ENCODE peak calls at places on chromosomes 4 and X, in eight cellular contexts. I is colonic mucosa; E is heart left ventricle; L is CD4-positive, alpha-beta memory T cell; Q is testis; X is neuronal stem cell; B is GM23248; K is left lung. G is an unnamed sample.

GRCh38 chr4:48490680-48491513 is 845 bp downstream of the ZAR1 start:
- DNase-seq in I (peak; percentile 48), B (no peak), Q (peak; percentile 20), X (no peak), L (no peak), K (no peak), E (no peak), G (no peak)

GRCh38 chr4:154590329-154591006 is at the start of gene FGA:
- DNase-seq in K (no peak), I (peak; percentile 40), X (no peak), B (no peak), Q (no peak), L (no peak), E (no peak), G (no peak)

GRCh38 chrX:65093658-65094057 is 117.4 kb upstream of the ZC4H2 start:
- DNase-seq in E (no peak), K (no peak), X (no peak), L (no peak), B (no peak), I (peak; percentile 29), Q (no peak), G (no peak)

GRCh38 chrX:68571292-68572256 is 72.7 kb downstream of the YIPF6 start:
- DNase-seq in I (no peak), B (peak; percentile 84), K (no peak), L (no peak), X (no peak), E (no peak), Q (no peak), G (no peak)

GRCh38 chr4:73248821-73249220 is 9.8 kb downstream of the ANKRD17 start:
- DNase-seq in E (no peak), L (no peak), Q (no peak), X (no peak), B (no peak), I (no peak), K (no peak), G (no peak)

GRCh38 chr4:28973591-28974350 is 1746.4 kb upstream of the PCDH7 start:
- DNase-seq in I (no peak), X (no peak), E (no peak), K (no peak), B (peak; percentile 1), Q (no peak), L (no peak), G (no peak)

GRCh38 chr4:59060895-59061294 is 1950.7 kb upstream of the IGFBP7 start:
- DNase-seq in I (no peak), Q (no peak), K (no peak), X (no peak), L (no peak), B (no peak), E (no peak), G (no peak)

GRCh38 chr4:69470561-69470960 is 25.1 kb downstream of the UGT2B4 start:
- DNase-seq in K (no peak), E (no peak), Q (no peak), I (no peak), X (no peak), L (no peak), B (no peak), G (no peak)

GRCh38 chr4:86972997-86973396 is 38.2 kb downstream of the AFF1 start:
- DNase-seq in L (no peak), E (peak; percentile 39), I (peak; percentile 86), K (peak; percentile 72), B (no peak), Q (no peak), X (no peak), G (no peak)

GRCh38 chrX:38320819-38321218 is 6.5 kb downstream of the RPGR start:
- DNase-seq in X (no peak), E (no peak), B (no peak), Q (no peak), K (no peak), I (no peak), L (no peak), G (no peak)

GRCh38 chr4:99625369-99625768 is 32.3 kb downstream of the C4orf54 start:
- DNase-seq in L (no peak), E (no peak), Q (no peak), X (no peak), I (no peak), K (no peak), B (no peak), G (no peak)

GRCh38 chr4:73707269-73707875 is 33.0 kb upstream of the CXCL8 start:
- DNase-seq in B (no peak), K (no peak), Q (no peak), X (no peak), I (no peak), L (no peak), E (no peak), G (no peak)

GRCh38 chr4:152708806-152709205 is 29.0 kb upstream of the TMEM154 start:
- DNase-seq in B (no peak), E (no peak), K (no peak), L (no peak), I (no peak), Q (no peak), X (no peak), G (no peak)
- H3K27ac ChIP-seq in B (no peak overlapping the region), E (no peak overlapping the region), K (no peak overlapping the region), L (no peak overlapping the region), I (no peak overlapping the region), Q (no peak overlapping the region), X (no peak overlapping the region), G (no peak overlapping the region)

GRCh38 chrX:101191217-101191750 is 28.3 kb upstream of the DRP2 start:
- DNase-seq in X (peak; percentile 31), Q (peak; percentile 52), L (no peak), E (peak; percentile 25), B (peak; percentile 36), I (no peak), K (no peak), G (no peak)
- H3K4me3 ChIP-seq in X (no peak overlapping the region), Q (peak overlapping the region; percentile 13), L (no peak overlapping the region), E (no peak overlapping the region), B (peak overlapping the region; percentile 53), I (no peak overlapping the region), K (no peak overlapping the region), G (no peak overlapping the region)

GRCh38 chr4:151202851-151203455 is 74.0 kb upstream of the PRSS48 start:
- DNase-seq in Q (no peak), X (no peak), L (no peak), E (peak; percentile 35), I (no peak), B (no peak), K (no peak), G (no peak)
- H3K27ac ChIP-seq in Q (peak overlapping the region; percentile 59), X (no peak overlapping the region), L (no peak overlapping the region), E (peak overlapping the region; percentile 46), I (no peak overlapping the region), B (no peak overlapping the region), K (peak overlapping the region; percentile 34), G (no peak overlapping the region)

GRCh38 chr4:40627540-40627939 is 2.1 kb downstream of the RBM47 start:
- DNase-seq in B (no peak), E (no peak), K (no peak), X (no peak), L (no peak), I (no peak), Q (no peak), G (no peak)
- H3K4me3 ChIP-seq in B (no peak overlapping the region), E (no peak overlapping the region), K (peak overlapping the region; percentile 19), X (no peak overlapping the region), L (no peak overlapping the region), I (peak overlapping the region; percentile 43), Q (peak overlapping the region; percentile 76), G (no peak overlapping the region)

GRCh38 chr4:133802741-133803140 is 398.8 kb downstream of the PABPC4L start:
- DNase-seq in L (no peak), K (no peak), Q (no peak), X (no peak), E (no peak), B (peak; percentile 30), I (no peak), G (no peak)
- H3K27ac ChIP-seq in L (no peak overlapping the region), K (no peak overlapping the region), Q (no peak overlapping the region), X (no peak overlapping the region), E (no peak overlapping the region), B (no peak overlapping the region), I (no peak overlapping the region), G (no peak overlapping the region)

GRCh38 chrX:149610511-149610910 is 15.4 kb upstream of the HSFX2 start:
- DNase-seq in E (no peak), I (no peak), Q (no peak), X (no peak), K (no peak), B (no peak), L (no peak), G (no peak)

GRCh38 chrX:149607699-149608098 is 12.6 kb upstream of the HSFX2 start:
- DNase-seq in B (no peak), K (no peak), X (no peak), I (no peak), E (no peak), L (no peak), Q (no peak), G (no peak)

GRCh38 chrX:149611619-149612018 is 16.5 kb upstream of the HSFX2 start:
- DNase-seq in Q (no peak), I (no peak), K (no peak), L (no peak), E (no peak), B (no peak), X (no peak), G (no peak)
- H3K4me3 ChIP-seq in Q (no peak overlapping the region), I (no peak overlapping the region), K (no peak overlapping the region), L (no peak overlapping the region), E (no peak overlapping the region), B (no peak overlapping the region), X (no peak overlapping the region), G (no peak overlapping the region)

GRCh38 chr4:102533916-102534315 is 32.8 kb downstream of the NFKB1 start:
- DNase-seq in E (no peak), Q (no peak), X (no peak), K (no peak), I (no peak), L (no peak), B (no peak), G (no peak)

GRCh38 chr4:102534845-102535244 is 33.7 kb downstream of the NFKB1 start:
- DNase-seq in L (no peak), X (no peak), Q (no peak), I (no peak), E (no peak), K (no peak), B (no peak), G (no peak)

GRCh38 chr4:102531441-102531840 is 30.3 kb downstream of the NFKB1 start:
- DNase-seq in Q (no peak), X (no peak), E (no peak), B (no peak), L (no peak), I (no peak), K (no peak), G (no peak)

GRCh38 chr4:102535398-102536082 is 34.4 kb downstream of the NFKB1 start:
- DNase-seq in B (peak; percentile 70), I (no peak), E (no peak), L (no peak), Q (no peak), K (no peak), X (no peak), G (no peak)

GRCh38 chr4:102533348-102533747 is 32.2 kb downstream of the NFKB1 start:
- DNase-seq in L (no peak), X (no peak), I (no peak), B (no peak), E (no peak), K (no peak), Q (no peak), G (no peak)
- H3K27ac ChIP-seq in L (no peak overlapping the region), X (no peak overlapping the region), I (no peak overlapping the region), B (no peak overlapping the region), E (no peak overlapping the region), K (no peak overlapping the region), Q (no peak overlapping the region), G (no peak overlapping the region)